ENCODE peak calls at places on chromosomes 13 and 19, in six cellular contexts. S is suprapubic skin, Y is AG10803, B is H9, C is GM20000, U is brain microvascular endothelial cell. Q is an unnamed sample.

GRCh38 chr13:65453982-65454381 is 1776.2 kb downstream of the PCDH9 start:
- DNase-seq in S (no peak), Y (no peak), B (no peak), C (no peak), U (no peak), Q (no peak)

GRCh38 chr13:114043421-114044053 is 69.7 kb upstream of the C13orf46 start:
- DNase-seq in S (peak), Y (peak), B (peak), C (peak), U (peak), Q (no peak)

GRCh38 chr13:99345345-99345744 is 38.1 kb upstream of the GPR183 start:
- DNase-seq in S (no peak), Y (no peak), B (no peak), C (no peak), U (no peak), Q (no peak)

GRCh38 chr13:24097064-24097463 is 63.5 kb upstream of the SPATA13 start:
- DNase-seq in S (no peak), Y (peak), B (no peak), C (no peak), U (no peak), Q (no peak)

GRCh38 chr13:27967736-27968315 is 1.3 kb downstream of the CDX2 start:
- DNase-seq in S (no peak), Y (no peak), B (peak), C (peak), U (no peak), Q (no peak)

GRCh38 chr13:112968910-112969691 is at the start of gene MCF2L:
- DNase-seq in S (peak), Y (peak), B (peak), C (peak), U (no peak), Q (peak)

GRCh38 chr13:112703449-112703848 is 13.6 kb downstream of the ATP11A start:
- DNase-seq in S (no peak), Y (no peak), B (no peak), C (no peak), U (no peak), Q (no peak)

GRCh38 chr19:16259385-16260159 is 61.9 kb downstream of the AP1M1 start:
- DNase-seq in S (no peak), Y (no peak), B (no peak), C (peak), U (no peak), Q (no peak)

GRCh38 chr13:36806102-36806501 is 12.9 kb upstream of the RFXAP start:
- DNase-seq in S (no peak), Y (no peak), B (no peak), C (no peak), U (no peak), Q (no peak)

GRCh38 chr13:79874396-79875360 is 393.7 kb downstream of the NDFIP2 start:
- DNase-seq in S (no peak), Y (peak), B (no peak), C (no peak), U (no peak), Q (no peak)

GRCh38 chr13:45721203-45721731 is 19.1 kb downstream of the CBY2 start:
- DNase-seq in S (no peak), Y (no peak), B (no peak), C (no peak), U (no peak), Q (no peak)

GRCh38 chr13:42651936-42652641 is 78.1 kb downstream of the TNFSF11 start:
- DNase-seq in S (no peak), Y (no peak), B (no peak), C (no peak), U (no peak), Q (no peak)

GRCh38 chr19:18002347-18002850 is 5.6 kb upstream of the ARRDC2 start:
- DNase-seq in S (no peak), Y (no peak), B (no peak), C (no peak), U (no peak), Q (no peak)

GRCh38 chr19:53333071-53333465 is 481 bp upstream of the ZNF845 start:
- DNase-seq in S (peak), Y (peak), B (peak), C (no peak), U (peak), Q (no peak)

GRCh38 chr13:53142301-53142700 is 113.7 kb downstream of the OLFM4 start:
- DNase-seq in S (no peak), Y (peak), B (no peak), C (no peak), U (no peak), Q (no peak)

GRCh38 chr13:94813920-94814500 is 101.7 kb upstream of the SOX21 start:
- DNase-seq in S (no peak), Y (no peak), B (no peak), C (peak), U (no peak), Q (no peak)

GRCh38 chr19:7619671-7620441 is 9.5 kb downstream of the XAB2 start:
- DNase-seq in S (no peak), Y (no peak), B (no peak), C (no peak), U (no peak), Q (no peak)

GRCh38 chr19:19110410-19111137 is 27.7 kb downstream of the TMEM161A start:
- DNase-seq in S (no peak), Y (no peak), B (peak), C (peak), U (peak), Q (no peak)
- TF ChIP-seq CTCF in S (peak), Y (peak), B (peak), C (peak), U (peak), Q (no peak)

GRCh38 chr19:48290923-48291700 is 21.2 kb downstream of the ZNF114 start:
- DNase-seq in S (peak), Y (peak), B (peak), C (peak), U (peak), Q (peak)

GRCh38 chr19:48292798-48293197 is 22.9 kb downstream of the ZNF114 start:
- DNase-seq in S (no peak), Y (peak), B (no peak), C (no peak), U (peak), Q (no peak)

GRCh38 chr19:48295458-48295857 is 25.6 kb downstream of the ZNF114 start:
- DNase-seq in S (no peak), Y (no peak), B (no peak), C (no peak), U (no peak), Q (no peak)

GRCh38 chr19:48287748-48288147 is 17.9 kb downstream of the ZNF114 start:
- DNase-seq in S (no peak), Y (no peak), B (no peak), C (no peak), U (no peak), Q (no peak)

GRCh38 chr19:48290341-48290922 is 20.6 kb downstream of the ZNF114 start:
- DNase-seq in S (no peak), Y (peak), B (peak), C (no peak), U (peak), Q (no peak)
- TF ChIP-seq CTCF in S (no peak), Y (peak), B (peak), C (no peak), U (peak), Q (no peak)

DNA sequence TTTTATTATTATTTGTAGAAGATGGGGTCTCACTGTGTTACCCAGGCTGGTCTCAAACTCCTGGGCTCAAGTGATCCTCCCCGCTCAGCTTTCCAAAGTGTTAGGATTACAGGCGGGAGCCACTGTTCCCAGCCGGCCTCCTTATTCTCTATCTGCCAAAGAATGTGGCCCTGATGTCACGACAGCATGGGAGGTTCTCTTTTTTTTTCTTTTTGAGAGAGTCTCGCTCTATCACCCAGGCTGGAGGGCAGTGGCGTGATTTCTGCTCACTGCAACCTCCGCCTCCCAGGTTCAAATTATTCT is 23.5 kb downstream of the CARM1 start:
- DNase-seq in S (no peak), Y (no peak), B (no peak), C (no peak), U (no peak), Q (no peak)
- TF ChIP-seq CTCF in S (no peak), Y (no peak), B (no peak), C (no peak), U (no peak), Q (no peak)

DNA sequence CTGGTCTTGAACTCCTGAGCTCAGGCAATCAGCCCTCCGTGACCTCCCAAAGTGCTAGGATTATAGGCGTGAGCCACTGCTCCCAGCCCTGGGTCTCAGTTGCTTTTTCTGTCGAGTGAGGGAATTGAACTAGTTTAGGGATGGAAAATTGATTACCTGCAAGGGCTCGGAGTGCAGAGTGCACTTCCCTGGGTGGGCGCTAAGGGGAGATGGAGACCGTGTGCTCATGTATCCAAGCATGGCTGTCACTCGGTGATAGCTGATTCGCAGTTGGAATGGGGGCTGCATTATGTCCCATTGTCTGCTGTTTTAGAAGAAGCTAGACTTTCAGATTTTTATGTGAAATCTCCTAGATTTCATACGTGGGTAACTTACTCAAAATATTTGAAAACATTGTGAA is 139.9 kb upstream of the RFC3 start:
- DNase-seq in S (no peak), Y (no peak), B (no peak), C (no peak), U (no peak), Q (no peak)
- TF ChIP-seq CTCF in S (no peak), Y (no peak), B (no peak), C (no peak), U (no peak), Q (no peak)

GRCh38 chr13:29925457-29925856 is 75.0 kb upstream of the UBL3 start:
- DNase-seq in S (peak), Y (peak), B (no peak), C (no peak), U (peak), Q (no peak)

GRCh38 chr13:29922896-29923295 is 72.5 kb upstream of the UBL3 start:
- DNase-seq in S (no peak), Y (peak), B (no peak), C (no peak), U (peak), Q (no peak)

GRCh38 chr13:29924951-29925350 is 74.5 kb upstream of the UBL3 start:
- DNase-seq in S (no peak), Y (no peak), B (no peak), C (no peak), U (no peak), Q (no peak)

GRCh38 chr13:29923554-29924481 is 73.4 kb upstream of the UBL3 start:
- DNase-seq in S (peak), Y (peak), B (peak), C (peak), U (peak), Q (no peak)

DNA sequence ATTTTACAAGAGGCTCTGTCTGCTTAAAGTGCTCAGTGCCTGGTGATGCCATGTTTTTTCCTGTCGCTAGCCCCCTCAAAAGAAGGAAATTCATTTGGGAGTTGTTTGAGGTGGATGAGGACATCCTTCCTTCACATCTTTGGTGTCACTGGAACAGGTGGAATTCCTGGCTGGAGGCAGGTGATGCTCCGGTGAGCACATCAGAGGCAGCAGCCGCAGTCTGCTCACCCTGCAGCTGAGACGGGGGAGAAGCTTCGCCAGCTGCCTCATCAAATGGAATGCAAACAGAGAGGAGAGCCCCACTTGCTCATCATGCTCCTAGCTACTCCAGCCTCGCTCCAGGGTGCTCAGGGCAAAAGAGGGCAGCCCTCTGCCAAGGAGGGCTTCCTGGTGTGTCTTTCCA is 74.1 kb upstream of the UBL3 start:
- DNase-seq in S (no peak), Y (peak), B (no peak), C (no peak), U (peak), Q (no peak)
- TF ChIP-seq CTCF in S (no peak), Y (no peak), B (no peak), C (no peak), U (no peak), Q (no peak)

DNA sequence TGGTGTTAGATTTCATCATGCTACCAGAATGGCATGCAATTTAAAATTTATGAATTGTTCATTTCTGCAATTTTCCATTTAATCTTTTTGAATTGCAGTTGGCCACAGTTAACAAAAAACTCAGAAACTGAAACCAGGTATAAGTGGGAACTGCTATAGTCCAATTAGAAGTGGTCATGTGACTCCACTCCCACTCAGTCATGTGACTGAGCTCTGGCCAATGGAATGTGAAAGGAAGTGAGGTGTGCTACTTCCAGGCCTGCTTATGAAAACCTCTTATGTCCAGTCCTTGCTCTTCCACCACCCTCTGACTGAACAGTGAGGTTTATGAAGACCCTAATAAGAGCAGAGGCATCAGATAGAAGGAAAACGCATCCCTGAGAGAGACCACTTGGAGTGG is 47.0 kb downstream of the DLEU7 start:
- DNase-seq in S (no peak), Y (no peak), B (no peak), C (no peak), U (no peak), Q (no peak)
- TF ChIP-seq CTCF in S (no peak), Y (no peak), B (no peak), C (no peak), U (no peak), Q (no peak)

GRCh38 chr19:19063183-19064097 is at the start of gene SLC25A42:
- DNase-seq in S (peak), Y (peak), B (peak), C (peak), U (peak), Q (peak)

GRCh38 chr19:19061491-19061890 is 2.3 kb upstream of the SLC25A42 start:
- DNase-seq in S (no peak), Y (no peak), B (no peak), C (no peak), U (no peak), Q (no peak)

GRCh38 chr19:19064811-19065745 is 1.3 kb downstream of the SLC25A42 start:
- DNase-seq in S (no peak), Y (no peak), B (no peak), C (peak), U (no peak), Q (no peak)

GRCh38 chr19:19062454-19063182 is 1.2 kb upstream of the SLC25A42 start:
- DNase-seq in S (no peak), Y (peak), B (no peak), C (no peak), U (peak), Q (no peak)

GRCh38 chr19:19064098-19064722 is 416 bp downstream of the SLC25A42 start:
- DNase-seq in S (no peak), Y (no peak), B (no peak), C (no peak), U (no peak), Q (peak)
- TF ChIP-seq CTCF in S (no peak), Y (peak), B (peak), C (no peak), U (peak), Q (peak)

GRCh38 chr13:44410328-44410859 is 36.8 kb downstream of the SERP2 start:
- DNase-seq in S (peak), Y (no peak), B (no peak), C (no peak), U (no peak), Q (no peak)
- TF ChIP-seq CTCF in S (no peak), Y (no peak), B (no peak), C (no peak), U (peak), Q (no peak)

DNA sequence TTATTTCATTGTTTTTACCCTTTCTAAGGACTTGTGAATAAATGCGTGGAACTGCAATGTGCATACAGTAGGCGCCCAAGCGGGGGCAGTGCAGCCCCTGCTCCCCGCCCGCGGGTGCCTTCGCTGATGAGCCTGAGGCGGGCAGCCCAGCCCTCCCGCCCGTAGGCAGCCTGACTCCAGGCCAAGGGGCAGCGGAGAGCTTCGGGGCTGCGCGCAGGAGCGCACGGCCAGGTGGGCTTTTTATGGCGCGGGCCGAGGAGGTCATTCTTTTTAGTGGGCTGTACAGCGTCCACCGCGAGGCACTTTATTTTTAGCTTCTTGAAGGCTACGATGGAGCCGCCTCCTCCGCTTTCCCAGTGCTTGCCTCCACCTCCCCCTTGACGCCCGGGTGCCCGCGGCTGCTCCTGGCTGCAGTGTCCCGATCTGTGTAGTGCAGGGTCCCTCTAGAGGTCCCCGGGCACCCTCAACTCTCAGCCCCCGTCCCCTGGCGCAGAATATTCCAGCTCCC is 60.5 kb downstream of the CCNE1 start:
- DNase-seq in S (no peak), Y (no peak), B (peak), C (peak), U (no peak), Q (no peak)
- TF ChIP-seq CTCF in S (no peak), Y (peak), B (peak), C (no peak), U (peak), Q (no peak)

Q was measured in D721Med.